ENCODE peak calls at places on chromosomes 1 and 21, in seven cellular contexts. X is astrocyte of the hippocampus, C is SW480, L is A172, F is pons, R is nephron progenitor cell, U is NCI-H345. B is an unnamed sample.

GRCh38 chr1:234102591-234102990 is 198.1 kb downstream of the SLC35F3 start:
- DNase-seq in X (peak; percentile 88), C (no peak), F (peak; percentile 14), R (no peak), U (no peak), L (no peak), B (no peak)

GRCh38 chr1:83860506-83861221 is 138.3 kb downstream of the TTLL7 start:
- DNase-seq in U (peak; percentile 37), R (peak; percentile 78), X (peak; percentile 77), L (no peak), C (peak; percentile 29), F (peak; percentile 79), B (peak; percentile 2)

GRCh38 chr21:32403201-32403701 is 9.3 kb upstream of the EVA1C start:
- DNase-seq in R (peak; percentile 57), L (peak; percentile 80), C (peak; percentile 71), X (peak; percentile 87), U (peak; percentile 75), F (peak; percentile 83), B (peak; percentile 55)

GRCh38 chr1:208230668-208231529 is 13.3 kb downstream of the PLXNA2 start:
- DNase-seq in U (no peak), F (no peak), L (no peak), C (no peak), R (no peak), X (no peak), B (no peak)

GRCh38 chr1:46394872-46395465 is 852 bp downstream of the FAAH start:
- DNase-seq in R (no peak), C (no peak), X (no peak), U (no peak), L (no peak), F (peak; percentile 66), B (no peak)

GRCh38 chr1:41361495-41362356 is 492 bp downstream of the FOXO6 start:
- DNase-seq in C (peak; percentile 49), R (peak; percentile 55), L (no peak), U (no peak), F (no peak), X (peak; percentile 48), B (no peak)

GRCh38 chr1:92951141-92951582 is 10.1 kb downstream of the DIPK1A start:
- DNase-seq in U (no peak), L (peak; percentile 32), F (no peak), C (peak; percentile 37), R (no peak), X (peak; percentile 48), B (no peak)

GRCh38 chr1:67966666-67967009 is 83.8 kb downstream of the DIRAS3 start:
- DNase-seq in C (no peak), R (no peak), L (no peak), F (no peak), X (no peak), U (no peak), B (no peak)

GRCh38 chr1:153563339-153563952 is 2.2 kb downstream of the S100A2 start:
- DNase-seq in F (no peak), C (no peak), X (no peak), L (no peak), U (no peak), R (no peak), B (no peak)

GRCh38 chr1:184513966-184514365 is 127.1 kb downstream of the C1orf21 start:
- DNase-seq in C (no peak), F (no peak), L (peak; percentile 61), R (no peak), U (no peak), X (peak; percentile 70), B (no peak)

GRCh38 chr1:233905416-233906051 is 1.1 kb downstream of the SLC35F3 start:
- DNase-seq in L (no peak), U (no peak), X (peak; percentile 61), R (no peak), F (no peak), C (no peak), B (no peak)

GRCh38 chr1:223114871-223115270 is 28.2 kb downstream of the TLR5 start:
- DNase-seq in C (no peak), X (no peak), U (no peak), L (no peak), F (no peak), R (no peak), B (no peak)

GRCh38 chr1:214957330-214958137 is 125.0 kb upstream of the KCNK2 start:
- DNase-seq in L (peak; percentile 92), F (no peak), R (no peak), C (no peak), X (peak; percentile 73), U (no peak), B (no peak)

GRCh38 chr1:117616356-117616755 is 10.5 kb downstream of the TENT5C start:
- DNase-seq in L (no peak), U (peak; percentile 64), X (no peak), F (no peak), R (no peak), C (no peak), B (no peak)

GRCh38 chr1:218476385-218476784 is 131.2 kb downstream of the TGFB2 start:
- DNase-seq in U (no peak), R (no peak), X (peak; percentile 72), C (no peak), F (no peak), L (peak; percentile 91), B (no peak)

GRCh38 chr1:119462964-119463363 is 44.0 kb upstream of the HSD3B1 start:
- DNase-seq in X (no peak), C (no peak), F (no peak), R (no peak), L (no peak), U (no peak), B (no peak)

GRCh38 chr21:33373451-33373850 is 29.8 kb upstream of the IFNGR2 start:
- DNase-seq in X (no peak), R (no peak), L (peak; percentile 34), U (no peak), F (no peak), C (no peak), B (no peak)

GRCh38 chr1:53346007-53346813 is 18.3 kb upstream of the LRP8 start:
- DNase-seq in U (no peak), L (no peak), R (no peak), F (no peak), C (no peak), X (no peak), B (no peak)

GRCh38 chr1:72937905-72938304 is 655.6 kb upstream of the NEGR1 start:
- DNase-seq in C (no peak), L (no peak), R (no peak), F (no peak), X (no peak), U (peak; percentile 11), B (no peak)

GRCh38 chr1:155321577-155322497 is 1.1 kb downstream of the RUSC1 start:
- DNase-seq in L (no peak), F (no peak), X (peak; percentile 30), R (no peak), C (no peak), U (peak; percentile 52), B (no peak)